ENCODE peak calls at places on chromosome 21, in four cellular contexts. One of them, this sample, is unnamed.

GRCh38 chr21:35358008-35358407 is 308.9 kb upstream of the RUNX1 start:
- DNase-seq in right atrium auricular region: no peak
- DNase-seq in fibroblast of lung: no peak
- DNase-seq in ELR: no peak
- DNase-seq in this sample: no peak

GRCh38 chr21:15706686-15707085 is 23.1 kb upstream of the USP25 start:
- DNase-seq in right atrium auricular region: no peak
- DNase-seq in fibroblast of lung: peak
- DNase-seq in ELR: peak
- DNase-seq in this sample: peak

GRCh38 chr21:33388188-33388587 is 15.0 kb upstream of the IFNGR2 start:
- DNase-seq in ELR: no peak
- DNase-seq in right atrium auricular region: no peak
- DNase-seq in fibroblast of lung: no peak
- DNase-seq in this sample: no peak

GRCh38 chr21:27681038-27681437 is 714.1 kb upstream of the ADAMTS5 start:
- DNase-seq in fibroblast of lung: peak
- DNase-seq in ELR: peak
- DNase-seq in right atrium auricular region: no peak
- DNase-seq in this sample: peak

GRCh38 chr21:38669186-38669585 is 136.5 kb upstream of the ETS2 start:
- DNase-seq in right atrium auricular region: no peak
- DNase-seq in ELR: peak
- DNase-seq in fibroblast of lung: peak
- DNase-seq in this sample: peak

GRCh38 chr21:45824546-45825208 is 156.9 kb upstream of the COL6A1 start:
- DNase-seq in right atrium auricular region: no peak
- DNase-seq in ELR: no peak
- DNase-seq in fibroblast of lung: no peak
- DNase-seq in this sample: no peak

GRCh38 chr21:44294391-44295162 is 5.3 kb upstream of the PFKL start:
- DNase-seq in fibroblast of lung: no peak
- DNase-seq in ELR: peak
- DNase-seq in right atrium auricular region: peak
- DNase-seq in this sample: peak

GRCh38 chr21:34021726-34022125 is 51.7 kb upstream of the MRPS6 start:
- DNase-seq in ELR: no peak
- DNase-seq in right atrium auricular region: no peak
- DNase-seq in fibroblast of lung: peak
- DNase-seq in this sample: no peak

GRCh38 chr21:36929622-36930021 is 36.8 kb downstream of the HLCS start:
- DNase-seq in ELR: peak
- DNase-seq in fibroblast of lung: peak
- DNase-seq in right atrium auricular region: no peak
- DNase-seq in this sample: no peak

GRCh38 chr21:38455403-38455802 is 42.9 kb downstream of the ERG start:
- DNase-seq in ELR: no peak
- DNase-seq in right atrium auricular region: no peak
- DNase-seq in fibroblast of lung: peak
- DNase-seq in this sample: no peak

GRCh38 chr21:43864313-43864805 is 664 bp upstream of the AGPAT3 start:
- DNase-seq in ELR: peak
- DNase-seq in fibroblast of lung: peak
- DNase-seq in right atrium auricular region: no peak
- DNase-seq in this sample: no peak

GRCh38 chr21:44365967-44366585 is 12.7 kb downstream of the TRPM2 start:
- DNase-seq in right atrium auricular region: no peak
- DNase-seq in fibroblast of lung: no peak
- DNase-seq in ELR: no peak
- DNase-seq in this sample: no peak